ENCODE peak calls at places on chromosomes 6 and 20, in ten cellular contexts. J is CD4-positive, alpha-beta T cell; M is GM04503; E is lower lobe of right lung; U is AG08396; K is ecto neural progenitor cell; O is activated naive CD4-positive, alpha-beta T cell treated with anti-CD3 and anti-CD28 coated beads, Interleukin-2, amount 10 ng/mL, durations not matched to agents 7 days and 5 days; A is stimulated activated CD8-positive, alpha-beta memory T cell treated with anti-CD3 and anti-CD28 coated beads, Interleukin-15, amount 100 ng/mL, for 24 hours; Q is sigmoid colon; G is HCEC 1CT. P is an unnamed sample.

GRCh38 chr6:109024368-109024767 is 70.3 kb downstream of the SESN1 start:
- DNase-seq in Q (no peak), U (no peak), O (no peak), A (no peak), E (no peak), K (no peak), M (no peak), G (peak), J (no peak), P (no peak)

GRCh38 chr6:165766457-165766856 is 103.4 kb upstream of the PDE10A start:
- DNase-seq in O (no peak), K (no peak), A (no peak), Q (no peak), M (no peak), J (no peak), U (no peak), E (no peak), G (no peak), P (no peak)

GRCh38 chr6:81857812-81858211 is 105.3 kb upstream of the TENT5A start:
- DNase-seq in J (no peak), G (no peak), O (no peak), E (no peak), K (no peak), A (no peak), U (no peak), Q (no peak), M (no peak), P (no peak)

GRCh38 chr6:44064089-44064947 is 62.9 kb downstream of the MRPL14 start:
- DNase-seq in U (peak), O (no peak), M (no peak), A (no peak), K (no peak), G (peak), E (peak), J (no peak), Q (peak), P (no peak)

GRCh38 chr20:4484431-4485057 is 237.2 kb upstream of the PRND start:
- DNase-seq in K (no peak), O (no peak), M (no peak), J (no peak), E (no peak), G (no peak), U (no peak), A (no peak), Q (no peak), P (peak)

GRCh38 chr6:135692426-135692825 is 159.1 kb upstream of the PDE7B start:
- DNase-seq in G (no peak), U (no peak), J (no peak), A (no peak), M (no peak), O (no peak), E (no peak), Q (no peak), K (no peak), P (no peak)

GRCh38 chr6:119022796-119023195 is 55.7 kb downstream of the FAM184A start:
- DNase-seq in G (no peak), Q (no peak), A (no peak), U (no peak), J (no peak), O (no peak), M (no peak), E (no peak), K (no peak), P (no peak)

GRCh38 chr6:5999688-6000608 is 6.8 kb downstream of the NRN1 start:
- DNase-seq in K (peak), U (no peak), M (no peak), G (no peak), O (peak), Q (no peak), E (no peak), A (no peak), J (no peak), P (no peak)

GRCh38 chr20:39112196-39112743 is 150.1 kb downstream of the DHX35 start:
- DNase-seq in U (peak), E (no peak), G (peak), A (no peak), M (no peak), Q (no peak), O (peak), J (no peak), K (peak), P (peak)

GRCh38 chr6:41741625-41742490 is 5.3 kb downstream of the PGC start:
- DNase-seq in G (no peak), J (no peak), Q (no peak), U (no peak), K (no peak), E (peak), O (no peak), M (no peak), A (no peak), P (no peak)

GRCh38 chr20:42975974-42976373 is 213.7 kb downstream of the PTPRT start:
- DNase-seq in O (no peak), A (no peak), M (no peak), G (no peak), K (no peak), Q (no peak), J (no peak), E (no peak), U (no peak), P (no peak)

GRCh38 chr6:167441653-167442644 is 117.1 kb downstream of the TTLL2 start:
- DNase-seq in J (no peak), E (no peak), O (no peak), G (no peak), U (no peak), K (peak), Q (no peak), M (no peak), A (no peak), P (no peak)

GRCh38 chr6:124961784-124962611 is at the start of gene RNF217:
- DNase-seq in Q (peak), A (no peak), O (peak), G (peak), K (peak), J (no peak), E (peak), U (peak), M (no peak), P (peak)

GRCh38 chr20:63735859-63736718 is at the start of gene LIME1:
- DNase-seq in E (peak), Q (peak), G (no peak), A (no peak), M (no peak), K (no peak), U (no peak), J (peak), O (peak), P (no peak)

GRCh38 chr20:46088409-46089075 is 1.2 kb downstream of the NCOA5 start:
- DNase-seq in E (no peak), U (peak), M (no peak), J (no peak), A (no peak), Q (no peak), K (no peak), O (no peak), G (peak), P (peak)

GRCh38 chr20:58576590-58576944 is 61.4 kb upstream of the APCDD1L start:
- DNase-seq in M (no peak), O (no peak), Q (peak), A (no peak), U (no peak), K (no peak), G (no peak), E (no peak), J (no peak), P (no peak)

GRCh38 chr6:10174761-10175160 is 240.1 kb downstream of the TFAP2A start:
- DNase-seq in U (no peak), O (no peak), J (no peak), K (no peak), M (no peak), G (no peak), Q (no peak), E (no peak), A (no peak), P (no peak)

GRCh38 chr6:112282217-112282616 is 27.9 kb upstream of the LAMA4 start:
- DNase-seq in G (peak), E (peak), M (peak), K (no peak), A (no peak), U (peak), Q (peak), J (no peak), O (no peak), P (peak)

GRCh38 chr6:10465633-10466499 is 51.0 kb upstream of the TFAP2A start:
- DNase-seq in E (no peak), J (no peak), Q (no peak), U (peak), G (peak), M (no peak), K (peak), A (no peak), O (peak), P (peak)

GRCh38 chr6:134826889-134827737 is 122.8 kb downstream of the ALDH8A1 start:
- DNase-seq in K (no peak), J (no peak), U (peak), E (no peak), M (peak), G (peak), O (no peak), A (no peak), Q (peak), P (no peak)

GRCh38 chr6:32685603-32686002 is 19.1 kb upstream of the HLA-DQB1 start:
- DNase-seq in Q (no peak), O (peak), A (no peak), G (peak), M (no peak), U (no peak), E (no peak), J (no peak), K (no peak), P (peak)